ENCODE peak calls at places on chromosome 22, in four cellular contexts. F is fibroblast of lung, U is mucosa of descending colon, H is BJ. L is an unnamed sample.

GRCh38 chr22:46113910-46114517 is 36.3 kb upstream of the PPARA start:
- DNase-seq in F (no peak), U (no peak), H (no peak), L (no peak)

GRCh38 chr22:47625531-47626427 is 863.3 kb downstream of the TBC1D22A start:
- DNase-seq in F (no peak), U (no peak), H (no peak), L (no peak)

GRCh38 chr22:23781065-23781464 is 5.7 kb upstream of the SMARCB1 start:
- DNase-seq in F (no peak), U (no peak), H (no peak), L (no peak)

GRCh38 chr22:37161442-37161841 is 11.7 kb upstream of the IL2RB start:
- DNase-seq in F (no peak), U (no peak), H (no peak), L (no peak)

GRCh38 chr22:18088825-18089568 is 11.2 kb downstream of the PEX26 start:
- DNase-seq in F (no peak), U (peak), H (no peak), L (peak)

GRCh38 chr22:27669798-27670599 is 131.6 kb downstream of the MN1 start:
- DNase-seq in F (no peak), U (no peak), H (no peak), L (no peak)

GRCh38 chr22:28243539-28243938 is 324.5 kb upstream of the PITPNB start:
- DNase-seq in F (peak), U (no peak), H (no peak), L (no peak)

GRCh38 chr22:32473388-32473952 is 1.1 kb upstream of the FBXO7 start:
- DNase-seq in F (peak), U (peak), H (no peak), L (peak)

GRCh38 chr22:28899199-28899853 is 16.0 kb downstream of the ZNRF3 start:
- DNase-seq in F (peak), U (no peak), H (no peak), L (no peak)

GRCh38 chr22:23187201-23187600 is 6.9 kb downstream of the BCR start:
- DNase-seq in F (no peak), U (no peak), H (no peak), L (no peak)

GRCh38 chr22:29840498-29840897 is 2.4 kb upstream of the ASCC2 start:
- DNase-seq in F (no peak), U (no peak), H (no peak), L (no peak)

GRCh38 chr22:46064236-46064965 is 85.9 kb upstream of the PPARA start:
- DNase-seq in F (no peak), U (no peak), H (no peak), L (no peak)

GRCh38 chr22:19766235-19766505 is 5.6 kb downstream of the TBX1 start:
- DNase-seq in F (no peak), U (no peak), H (no peak), L (no peak)

GRCh38 chr22:43479311-43479710 is 67.5 kb downstream of the MPPED1 start:
- DNase-seq in F (no peak), U (no peak), H (no peak), L (no peak)

GRCh38 chr22:30400159-30400558 is 3.3 kb downstream of the SEC14L2 start:
- DNase-seq in F (no peak), U (no peak), H (no peak), L (no peak)

GRCh38 chr22:29224859-29225410 is 19.2 kb downstream of the EMID1 start:
- DNase-seq in F (no peak), U (no peak), H (no peak), L (no peak)

GRCh38 chr22:40276877-40277823 is 69.2 kb upstream of the ADSL start:
- DNase-seq in F (peak), U (no peak), H (no peak), L (no peak)

GRCh38 chr22:32185821-32186220 is 19.1 kb downstream of the RFPL2 start:
- DNase-seq in F (no peak), U (no peak), H (no peak), L (no peak)

GRCh38 chr22:39360674-39361413 is 11.1 kb downstream of the SYNGR1 start:
- DNase-seq in F (no peak), U (no peak), H (no peak), L (no peak)

GRCh38 chr22:42932857-42933782 is 76.0 kb upstream of the ARFGAP3 start:
- DNase-seq in F (no peak), U (no peak), H (no peak), L (no peak)

GRCh38 chr22:23772315-23773246 is at the start of gene MMP11:
- DNase-seq in F (no peak), U (peak), H (no peak), L (peak)

GRCh38 chr22:27474711-27475547 is 326.6 kb downstream of the MN1 start:
- DNase-seq in F (peak), U (no peak), H (peak), L (no peak)

GRCh38 chr22:36595968-36596367 is 67.0 kb upstream of the EIF3D start:
- DNase-seq in F (no peak), U (no peak), H (no peak), L (no peak)

GRCh38 chr22:37370306-37370979 is 56.8 kb downstream of the ELFN2 start:
- DNase-seq in F (no peak), U (peak), H (no peak), L (peak)

L was measured in colonic mucosa.